ENCODE peak calls at places on chromosomes 2 and 18, in four cellular contexts. One of them, this sample, is unnamed.
A peak's percentile ranks its signal among the peaks of the same experiment; 100 is the strongest.

GRCh38 chr18:48799724-48800315 is 150.9 kb downstream of the SMAD7 start:
- DNase-seq in fibroblast of mammary gland: no peak
- DNase-seq in cardiac muscle cell: no peak
- DNase-seq in AG09309: no peak
- DNase-seq in this sample: no peak

GRCh38 chr2:26462511-26463251 is 15.2 kb downstream of the OTOF start:
- DNase-seq in fibroblast of mammary gland: peak; percentile 96
- DNase-seq in cardiac muscle cell: peak; percentile 59
- DNase-seq in AG09309: peak; percentile 29
- DNase-seq in this sample: peak; percentile 77

GRCh38 chr18:31447530-31448191 is at the start of gene DSG3:
- DNase-seq in fibroblast of mammary gland: no peak
- DNase-seq in cardiac muscle cell: no peak
- DNase-seq in AG09309: no peak
- DNase-seq in this sample: no peak

GRCh38 chr18:48544116-48544515 is 5.3 kb downstream of the CTIF start:
- DNase-seq in fibroblast of mammary gland: no peak
- DNase-seq in cardiac muscle cell: no peak
- DNase-seq in AG09309: no peak
- DNase-seq in this sample: no peak

GRCh38 chr2:227052879-227053278 is 111.1 kb downstream of the COL4A4 start:
- DNase-seq in fibroblast of mammary gland: no peak
- DNase-seq in cardiac muscle cell: no peak
- DNase-seq in AG09309: no peak
- DNase-seq in this sample: no peak

GRCh38 chr2:69605332-69605731 is 38.2 kb downstream of the AAK1 start:
- DNase-seq in fibroblast of mammary gland: no peak
- DNase-seq in cardiac muscle cell: no peak
- DNase-seq in AG09309: no peak
- DNase-seq in this sample: no peak

GRCh38 chr2:113174369-113174735 is 581 bp downstream of the PSD4 start:
- DNase-seq in fibroblast of mammary gland: no peak
- DNase-seq in cardiac muscle cell: no peak
- DNase-seq in AG09309: no peak
- DNase-seq in this sample: no peak

GRCh38 chr2:5942204-5942603 is 250.0 kb downstream of the SOX11 start:
- DNase-seq in fibroblast of mammary gland: no peak
- DNase-seq in cardiac muscle cell: no peak
- DNase-seq in AG09309: no peak
- DNase-seq in this sample: no peak

GRCh38 chr2:10534514-10535250 is 86.6 kb upstream of the ODC1 start:
- DNase-seq in fibroblast of mammary gland: peak; percentile 19
- DNase-seq in cardiac muscle cell: no peak
- DNase-seq in AG09309: no peak
- DNase-seq in this sample: no peak

GRCh38 chr2:8477511-8478132 is 204.2 kb upstream of the ID2 start:
- DNase-seq in fibroblast of mammary gland: no peak
- DNase-seq in cardiac muscle cell: no peak
- DNase-seq in AG09309: no peak
- DNase-seq in this sample: no peak

GRCh38 chr18:48563027-48563426 is 24.2 kb downstream of the CTIF start:
- DNase-seq in fibroblast of mammary gland: peak; percentile 91
- DNase-seq in cardiac muscle cell: no peak
- DNase-seq in AG09309: peak; percentile 59
- DNase-seq in this sample: peak; percentile 80

GRCh38 chr18:48635806-48636205 is 97.0 kb downstream of the CTIF start:
- DNase-seq in fibroblast of mammary gland: no peak
- DNase-seq in cardiac muscle cell: no peak
- DNase-seq in AG09309: no peak
- DNase-seq in this sample: no peak

GRCh38 chr2:40178971-40179370 is 272.9 kb downstream of the SLC8A1 start:
- DNase-seq in fibroblast of mammary gland: peak; percentile 37
- DNase-seq in cardiac muscle cell: no peak
- DNase-seq in AG09309: no peak
- DNase-seq in this sample: no peak

GRCh38 chr18:3246636-3247242 is 862 bp upstream of the MYL12A start:
- DNase-seq in fibroblast of mammary gland: peak; percentile 16
- DNase-seq in cardiac muscle cell: no peak
- DNase-seq in AG09309: no peak
- DNase-seq in this sample: peak; percentile 48

GRCh38 chr2:24421668-24422067 is 61.3 kb upstream of the ITSN2 start:
- DNase-seq in fibroblast of mammary gland: peak; percentile 58
- DNase-seq in cardiac muscle cell: peak; percentile 61
- DNase-seq in AG09309: no peak
- DNase-seq in this sample: peak; percentile 66

GRCh38 chr2:220046507-220046906 is 419.1 kb downstream of the SLC4A3 start:
- DNase-seq in fibroblast of mammary gland: no peak
- DNase-seq in cardiac muscle cell: no peak
- DNase-seq in AG09309: no peak
- DNase-seq in this sample: no peak

GRCh38 chr2:72984172-72984671 is 66.9 kb downstream of the EMX1 start:
- DNase-seq in fibroblast of mammary gland: peak; percentile 29
- DNase-seq in cardiac muscle cell: peak; percentile 84
- DNase-seq in AG09309: no peak
- DNase-seq in this sample: peak; percentile 52

GRCh38 chr2:236744316-236745105 is 174.9 kb downstream of the ACKR3 start:
- DNase-seq in fibroblast of mammary gland: peak; percentile 99
- DNase-seq in cardiac muscle cell: no peak
- DNase-seq in AG09309: peak; percentile 98
- DNase-seq in this sample: peak; percentile 89

GRCh38 chr2:10469955-10470568 is 21.9 kb upstream of the ODC1 start:
- DNase-seq in fibroblast of mammary gland: no peak
- DNase-seq in cardiac muscle cell: no peak
- DNase-seq in AG09309: no peak
- DNase-seq in this sample: no peak

GRCh38 chr2:109063326-109063670 is 65.7 kb upstream of the SH3RF3 start:
- DNase-seq in fibroblast of mammary gland: no peak
- DNase-seq in cardiac muscle cell: no peak
- DNase-seq in AG09309: no peak
- DNase-seq in this sample: no peak

GRCh38 chr18:54423831-54424230 is 66.1 kb downstream of the C18orf54 start:
- DNase-seq in fibroblast of mammary gland: no peak
- DNase-seq in cardiac muscle cell: no peak
- DNase-seq in AG09309: no peak
- DNase-seq in this sample: no peak

GRCh38 chr18:55856191-55856590 is 268.2 kb upstream of the TCF4 start:
- DNase-seq in fibroblast of mammary gland: peak; percentile 61
- DNase-seq in cardiac muscle cell: no peak
- DNase-seq in AG09309: no peak
- DNase-seq in this sample: peak; percentile 66

GRCh38 chr2:43059183-43059897 is 167.1 kb downstream of the ZFP36L2 start:
- DNase-seq in fibroblast of mammary gland: peak; percentile 96
- DNase-seq in cardiac muscle cell: peak; percentile 80
- DNase-seq in AG09309: peak; percentile 82
- DNase-seq in this sample: peak; percentile 97

GRCh38 chr2:148273158-148273691 is 252.3 kb downstream of the MBD5 start:
- DNase-seq in fibroblast of mammary gland: no peak
- DNase-seq in cardiac muscle cell: no peak
- DNase-seq in AG09309: peak; percentile 0
- DNase-seq in this sample: no peak

GRCh38 chr18:39796413-39796812 is 2158.6 kb upstream of the PIK3C3 start:
- DNase-seq in fibroblast of mammary gland: no peak
- DNase-seq in cardiac muscle cell: no peak
- DNase-seq in AG09309: no peak
- DNase-seq in this sample: peak; percentile 10

GRCh38 chr2:197198890-197199289 is 111.7 kb downstream of the ANKRD44 start:
- DNase-seq in fibroblast of mammary gland: no peak
- DNase-seq in cardiac muscle cell: no peak
- DNase-seq in AG09309: no peak
- DNase-seq in this sample: peak; percentile 70

GRCh38 chr18:79912409-79912991 is 39.0 kb downstream of the SLC66A2 start:
- DNase-seq in fibroblast of mammary gland: peak; percentile 21
- DNase-seq in cardiac muscle cell: no peak
- DNase-seq in AG09309: no peak
- DNase-seq in this sample: peak; percentile 36

GRCh38 chr18:39149211-39149806 is 1583.7 kb upstream of the CELF4 start:
- DNase-seq in fibroblast of mammary gland: peak; percentile 4
- DNase-seq in cardiac muscle cell: no peak
- DNase-seq in AG09309: no peak
- DNase-seq in this sample: no peak

GRCh38 chr18:77870894-77871293 is 621.2 kb downstream of the GALR1 start:
- DNase-seq in fibroblast of mammary gland: no peak
- DNase-seq in cardiac muscle cell: no peak
- DNase-seq in AG09309: no peak
- DNase-seq in this sample: no peak

GRCh38 chr2:96536445-96537065 is at the start of gene ARID5A:
- DNase-seq in fibroblast of mammary gland: peak; percentile 76
- DNase-seq in cardiac muscle cell: peak; percentile 96
- DNase-seq in AG09309: no peak
- DNase-seq in this sample: peak; percentile 92
- TF ChIP-seq CTCF in fibroblast of mammary gland: no peak
- TF ChIP-seq CTCF in cardiac muscle cell: no peak
- TF ChIP-seq CTCF in AG09309: peak; percentile 35
- TF ChIP-seq CTCF in this sample: peak; percentile 23

DNA sequence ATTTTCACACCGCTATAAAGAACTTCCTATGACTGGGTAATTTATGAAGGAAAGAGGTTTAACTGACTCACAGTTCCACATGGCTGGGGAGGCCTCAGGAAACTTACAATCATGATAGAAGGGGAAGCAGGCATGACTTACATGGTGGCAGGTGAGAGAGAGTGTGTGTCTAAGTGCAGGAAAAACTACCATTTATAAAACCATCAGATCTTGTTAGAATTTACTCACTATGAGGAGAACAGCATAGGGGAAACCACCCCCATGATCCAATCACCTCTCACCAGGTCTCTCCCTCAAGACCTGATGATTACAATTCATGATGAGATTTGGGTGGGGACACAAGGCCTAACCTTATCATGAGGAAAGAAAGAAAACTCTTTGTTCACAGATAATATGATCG is 174.6 kb downstream of the SRBD1 start:
- DNase-seq in fibroblast of mammary gland: no peak
- DNase-seq in cardiac muscle cell: no peak
- DNase-seq in AG09309: no peak
- DNase-seq in this sample: no peak
- H3K4me3 ChIP-seq in fibroblast of mammary gland: no peak overlapping the region
- H3K4me3 ChIP-seq in cardiac muscle cell: no peak overlapping the region
- H3K4me3 ChIP-seq in AG09309: no peak overlapping the region
- H3K4me3 ChIP-seq in this sample: no peak overlapping the region

GRCh38 chr2:238706673-238707072 is 141.2 kb upstream of the TWIST2 start:
- DNase-seq in fibroblast of mammary gland: no peak
- DNase-seq in cardiac muscle cell: no peak
- DNase-seq in AG09309: no peak
- DNase-seq in this sample: no peak
- TF ChIP-seq CTCF in fibroblast of mammary gland: peak; percentile 46
- TF ChIP-seq CTCF in cardiac muscle cell: peak; percentile 42
- TF ChIP-seq CTCF in AG09309: peak; percentile 27
- TF ChIP-seq CTCF in this sample: peak; percentile 48

GRCh38 chr2:241035142-241035817 is 36.9 kb downstream of the SNED1 start:
- DNase-seq in fibroblast of mammary gland: no peak
- DNase-seq in cardiac muscle cell: no peak
- DNase-seq in AG09309: no peak
- DNase-seq in this sample: no peak

GRCh38 chr2:241036964-241037421 is 38.6 kb downstream of the SNED1 start:
- DNase-seq in fibroblast of mammary gland: no peak
- DNase-seq in cardiac muscle cell: no peak
- DNase-seq in AG09309: no peak
- DNase-seq in this sample: no peak

GRCh38 chr2:241034490-241035141 is 36.2 kb downstream of the SNED1 start:
- DNase-seq in fibroblast of mammary gland: no peak
- DNase-seq in cardiac muscle cell: no peak
- DNase-seq in AG09309: no peak
- DNase-seq in this sample: no peak

GRCh38 chr2:241036397-241036963 is 38.1 kb downstream of the SNED1 start:
- DNase-seq in fibroblast of mammary gland: peak; percentile 15
- DNase-seq in cardiac muscle cell: peak; percentile 72
- DNase-seq in AG09309: no peak
- DNase-seq in this sample: peak; percentile 12

GRCh38 chr2:241035818-241036396 is 37.5 kb downstream of the SNED1 start:
- DNase-seq in fibroblast of mammary gland: no peak
- DNase-seq in cardiac muscle cell: no peak
- DNase-seq in AG09309: no peak
- DNase-seq in this sample: no peak
- H3K4me3 ChIP-seq in fibroblast of mammary gland: no peak overlapping the region
- H3K4me3 ChIP-seq in cardiac muscle cell: peak overlapping the region; percentile 16
- H3K4me3 ChIP-seq in AG09309: no peak overlapping the region
- H3K4me3 ChIP-seq in this sample: peak overlapping the region; percentile 14

GRCh38 chr2:12048551-12048950 is 302.1 kb downstream of the LPIN1 start:
- DNase-seq in fibroblast of mammary gland: no peak
- DNase-seq in cardiac muscle cell: no peak
- DNase-seq in AG09309: no peak
- DNase-seq in this sample: no peak

GRCh38 chr2:12052771-12053170 is 306.3 kb downstream of the LPIN1 start:
- DNase-seq in fibroblast of mammary gland: no peak
- DNase-seq in cardiac muscle cell: no peak
- DNase-seq in AG09309: no peak
- DNase-seq in this sample: no peak

GRCh38 chr2:12051831-12052230 is 305.4 kb downstream of the LPIN1 start:
- DNase-seq in fibroblast of mammary gland: peak; percentile 72
- DNase-seq in cardiac muscle cell: no peak
- DNase-seq in AG09309: peak; percentile 41
- DNase-seq in this sample: peak; percentile 20

GRCh38 chr2:12047761-12048160 is 301.3 kb downstream of the LPIN1 start:
- DNase-seq in fibroblast of mammary gland: no peak
- DNase-seq in cardiac muscle cell: no peak
- DNase-seq in AG09309: no peak
- DNase-seq in this sample: no peak

GRCh38 chr2:12050381-12050780 is 303.9 kb downstream of the LPIN1 start:
- DNase-seq in fibroblast of mammary gland: peak; percentile 78
- DNase-seq in cardiac muscle cell: no peak
- DNase-seq in AG09309: peak; percentile 84
- DNase-seq in this sample: peak; percentile 31
- TF ChIP-seq CTCF in fibroblast of mammary gland: peak; percentile 12
- TF ChIP-seq CTCF in cardiac muscle cell: no peak
- TF ChIP-seq CTCF in AG09309: peak; percentile 41
- TF ChIP-seq CTCF in this sample: no peak

GRCh38 chr2:121090088-121090715 is 194.8 kb downstream of the TFCP2L1 start:
- DNase-seq in fibroblast of mammary gland: no peak
- DNase-seq in cardiac muscle cell: no peak
- DNase-seq in AG09309: no peak
- DNase-seq in this sample: no peak
- H3K4me3 ChIP-seq in fibroblast of mammary gland: no peak overlapping the region
- H3K4me3 ChIP-seq in cardiac muscle cell: no peak overlapping the region
- H3K4me3 ChIP-seq in AG09309: no peak overlapping the region
- H3K4me3 ChIP-seq in this sample: no peak overlapping the region

This sample was measured in cardiac fibroblast.